ENCODE peak calls at places on chromosomes 16 and 17, in eight cellular contexts. Q is lower leg skin, B is A549, W is ovary, F is RWPE1, K is tibial nerve, C is GM13976, P is right lobe of liver. V is an unnamed sample.

GRCh38 chr17:72173475-72174116 is 52.8 kb downstream of the SOX9 start:
- DNase-seq in Q (no peak), B (no peak), W (no peak), F (no peak), K (no peak), C (no peak), P (no peak), V (no peak)

GRCh38 chr16:12420661-12421209 is 383.0 kb downstream of the CPPED1 start:
- DNase-seq in Q (no peak), B (no peak), W (no peak), F (peak; percentile 36), K (no peak), C (no peak), P (no peak), V (no peak)

GRCh38 chr17:80082403-80083135 is 18.8 kb upstream of the GAA start:
- DNase-seq in Q (peak; percentile 71), B (peak; percentile 89), W (no peak), F (peak; percentile 63), K (peak; percentile 60), C (peak; percentile 88), P (no peak), V (no peak)

GRCh38 chr17:7176107-7176851 is 2.9 kb downstream of the ASGR1 start:
- DNase-seq in Q (no peak), B (no peak), W (no peak), F (no peak), K (no peak), C (peak; percentile 13), P (no peak), V (no peak)

GRCh38 chr17:64538508-64539120 is 31.8 kb downstream of the CEP95 start:
- DNase-seq in Q (no peak), B (no peak), W (no peak), F (no peak), K (no peak), C (no peak), P (no peak), V (no peak)

GRCh38 chr16:59591480-59591879 is 857.4 kb upstream of the GOT2 start:
- DNase-seq in Q (no peak), B (no peak), W (no peak), F (no peak), K (no peak), C (no peak), P (no peak), V (no peak)

GRCh38 chr16:19095699-19096098 is 18.1 kb upstream of the ITPRIPL2 start:
- DNase-seq in Q (no peak), B (no peak), W (no peak), F (peak; percentile 55), K (no peak), C (peak; percentile 46), P (no peak), V (no peak)

GRCh38 chr17:64164592-64165285 is 34.8 kb upstream of the ERN1 start:
- DNase-seq in Q (no peak), B (no peak), W (no peak), F (no peak), K (no peak), C (no peak), P (no peak), V (no peak)

GRCh38 chr16:154223-155030 is 2.0 kb downstream of the HBZ start:
- DNase-seq in Q (no peak), B (no peak), W (peak; percentile 54), F (no peak), K (no peak), C (peak; percentile 80), P (no peak), V (no peak)

GRCh38 chr17:146546-146945 is 9.2 kb downstream of the SCGB1C2 start:
- DNase-seq in Q (no peak), B (no peak), W (no peak), F (no peak), K (no peak), C (no peak), P (no peak), V (no peak)

GRCh38 chr17:676060-676745 is 38.4 kb downstream of the VPS53 start:
- DNase-seq in Q (peak; percentile 21), B (no peak), W (no peak), F (no peak), K (no peak), C (no peak), P (no peak), V (no peak)

GRCh38 chr17:76540381-76541300 is 797 bp downstream of the PRCD start:
- DNase-seq in Q (peak; percentile 93), B (peak; percentile 100), W (peak; percentile 90), F (peak; percentile 95), K (peak; percentile 91), C (peak; percentile 69), P (peak; percentile 82), V (peak; percentile 84)

GRCh38 chr16:53090271-53090590 is 35.4 kb downstream of the CHD9 start:
- DNase-seq in Q (no peak), B (no peak), W (no peak), F (no peak), K (no peak), C (no peak), P (no peak), V (no peak)

GRCh38 chr16:12415072-12415471 is 388.6 kb downstream of the CPPED1 start:
- DNase-seq in Q (no peak), B (no peak), W (no peak), F (no peak), K (no peak), C (no peak), P (no peak), V (no peak)

GRCh38 chr17:4853195-4853762 is 20.1 kb downstream of the MINK1 start:
- DNase-seq in Q (no peak), B (no peak), W (no peak), F (no peak), K (no peak), C (no peak), P (no peak), V (no peak)

GRCh38 chr16:68286153-68287074 is 22.1 kb downstream of the SLC7A6 start:
- DNase-seq in Q (no peak), B (no peak), W (no peak), F (no peak), K (no peak), C (no peak), P (no peak), V (no peak)

GRCh38 chr16:67278773-67279295 is 498 bp upstream of the PLEKHG4 start:
- DNase-seq in Q (peak; percentile 29), B (peak; percentile 89), W (no peak), F (peak; percentile 58), K (no peak), C (peak; percentile 80), P (no peak), V (no peak)

GRCh38 chr16:27526169-27526568 is 23.5 kb downstream of the GTF3C1 start:
- DNase-seq in Q (no peak), B (no peak), W (no peak), F (no peak), K (no peak), C (no peak), P (no peak), V (peak; percentile 42)

GRCh38 chr17:72031219-72031906 is 89.5 kb upstream of the SOX9 start:
- DNase-seq in Q (no peak), B (no peak), W (no peak), F (no peak), K (no peak), C (no peak), P (no peak), V (no peak)

GRCh38 chr16:11424118-11424460 is 78.8 kb downstream of the RMI2 start:
- DNase-seq in Q (no peak), B (no peak), W (no peak), F (no peak), K (no peak), C (no peak), P (no peak), V (no peak)

DNA sequence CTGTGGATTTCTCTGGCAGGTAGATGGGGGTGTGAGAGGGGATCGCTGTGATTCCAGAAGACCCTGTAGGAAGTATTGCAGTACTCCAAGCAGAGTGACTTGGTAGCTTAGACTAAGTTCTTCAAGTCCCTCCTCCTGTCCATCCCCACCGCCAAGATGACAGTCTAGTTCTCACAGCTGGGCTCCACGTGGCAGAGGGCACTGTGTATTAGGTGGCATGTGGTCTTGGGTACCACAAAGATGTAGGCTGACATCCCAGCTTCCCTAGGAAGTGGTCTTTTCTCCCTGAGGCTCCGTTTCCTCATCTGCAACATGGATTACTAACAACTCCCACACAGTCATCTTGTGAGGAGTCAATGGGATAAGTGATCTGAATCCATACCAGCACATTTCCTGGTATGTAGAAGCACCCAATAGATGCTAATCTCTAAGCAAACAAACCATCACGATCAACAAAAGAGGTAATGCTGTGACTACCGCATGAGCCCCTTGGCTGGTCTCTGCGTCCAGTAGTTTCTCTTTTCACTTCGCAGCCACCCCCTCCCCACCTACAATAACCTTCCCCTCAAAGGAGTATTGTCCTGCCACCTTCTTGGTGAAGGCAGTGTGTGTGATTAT is 349.1 kb upstream of the EEF2KMT start:
- DNase-seq in Q (no peak), B (no peak), W (no peak), F (no peak), K (no peak), C (no peak), P (no peak), V (no peak)
- TF ChIP-seq CTCF in Q (no peak), B (no peak), W (no peak), F (no peak), K (no peak), C (no peak), P (no peak), V (no peak)

GRCh38 chr16:89822188-89823086 is 5.8 kb upstream of the SPIRE2 start:
- DNase-seq in Q (no peak), B (no peak), W (no peak), F (no peak), K (no peak), C (no peak), P (no peak), V (no peak)
- TF ChIP-seq CTCF in Q (peak; percentile 15), B (no peak), W (no peak), F (no peak), K (no peak), C (no peak), P (no peak), V (no peak)

DNA sequence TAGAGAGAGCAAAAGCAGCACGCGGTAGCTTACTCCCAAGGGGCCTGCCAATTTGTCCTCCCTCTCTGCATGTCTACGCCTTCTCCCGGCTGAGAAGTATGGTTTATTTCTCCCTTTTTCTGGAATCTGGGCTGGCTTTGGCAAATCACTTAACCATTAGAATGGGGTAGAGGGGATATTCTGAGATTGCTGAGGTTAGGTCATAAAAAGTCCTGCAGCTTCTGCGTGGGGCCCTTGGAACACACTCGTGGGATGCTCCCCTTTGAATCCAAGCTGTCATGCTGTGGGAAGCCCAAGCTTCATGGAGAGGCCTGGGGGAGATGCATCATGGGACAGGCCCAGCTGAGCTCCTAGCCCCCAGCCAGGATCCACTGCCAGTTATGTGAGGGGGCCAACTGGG is 403.6 kb upstream of the MAF start:
- DNase-seq in Q (no peak), B (no peak), W (no peak), F (no peak), K (no peak), C (no peak), P (no peak), V (no peak)
- TF ChIP-seq CTCF in Q (no peak), B (no peak), W (no peak), F (no peak), K (no peak), C (no peak), P (no peak), V (no peak)

DNA sequence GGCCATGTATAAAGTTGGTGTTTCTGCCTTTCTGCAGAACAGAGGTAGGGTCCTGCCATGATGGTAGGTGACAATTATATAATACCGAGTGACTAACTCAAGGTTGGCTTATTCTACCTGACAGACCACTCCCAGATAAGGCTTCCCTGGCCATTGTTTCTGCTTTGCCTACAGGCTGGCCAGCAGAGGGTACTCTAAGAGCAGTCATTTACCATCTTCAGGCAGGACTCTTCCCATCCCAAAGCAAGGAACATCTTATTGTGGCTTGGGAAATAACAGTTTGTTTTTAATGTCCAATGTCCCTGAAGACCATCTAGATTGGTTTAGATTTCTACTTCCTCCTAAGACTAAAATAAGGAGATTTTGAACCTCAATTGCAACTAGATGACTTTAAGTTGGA is 74.1 kb downstream of the SNX11 start:
- DNase-seq in Q (no peak), B (peak; percentile 50), W (no peak), F (no peak), K (no peak), C (no peak), P (no peak), V (no peak)
- TF ChIP-seq CTCF in Q (no peak), B (peak; percentile 69), W (no peak), F (no peak), K (no peak), C (peak; percentile 17), P (no peak), V (no peak)